ENCODE peak calls at places on chromosomes 13 and 19, in five cellular contexts. B is uterus, P is astrocyte of the spinal cord, Z is G401, T is hippocampal formation. X is an unnamed sample.

GRCh38 chr19:19399733-19400438 is 5.6 kb upstream of the GATAD2A start:
- DNase-seq in B (no peak), P (no peak), Z (peak; percentile 35), T (no peak), X (no peak)

GRCh38 chr19:42125536-42125935 is 6.7 kb downstream of the POU2F2 start:
- DNase-seq in B (no peak), P (no peak), Z (no peak), T (no peak), X (no peak)

GRCh38 chr19:19261350-19262189 is 11.5 kb downstream of the TM6SF2 start:
- DNase-seq in B (no peak), P (no peak), Z (peak; percentile 44), T (no peak), X (no peak)

GRCh38 chr19:10271543-10272086 is 695 bp downstream of the ICAM1 start:
- DNase-seq in B (no peak), P (no peak), Z (no peak), T (no peak), X (no peak)

GRCh38 chr13:32940601-32941000 is 75.6 kb upstream of the KL start:
- DNase-seq in B (no peak), P (peak; percentile 70), Z (peak; percentile 6), T (peak; percentile 6), X (no peak)

GRCh38 chr19:56840452-56841193 is at the start of the genes PEG3 and ZIM2:
- DNase-seq in B (peak; percentile 88), P (no peak), Z (peak; percentile 93), T (peak; percentile 67), X (no peak)

GRCh38 chr19:6073858-6074708 is 36.2 kb downstream of the RFX2 start:
- DNase-seq in B (no peak), P (no peak), Z (no peak), T (no peak), X (no peak)

GRCh38 chr13:93690139-93690538 is 463.5 kb downstream of the GPC6 start:
- DNase-seq in B (no peak), P (peak; percentile 39), Z (no peak), T (no peak), X (no peak)

GRCh38 chr13:90272356-90272755 is 1075.1 kb upstream of the MIR17HG start:
- DNase-seq in B (no peak), P (peak; percentile 75), Z (no peak), T (no peak), X (no peak)

GRCh38 chr13:79681069-79681468 is 200.1 kb downstream of the NDFIP2 start:
- DNase-seq in B (no peak), P (no peak), Z (no peak), T (no peak), X (no peak)

GRCh38 chr19:14114854-14115253 is 2.7 kb downstream of the PRKACA start:
- DNase-seq in B (no peak), P (no peak), Z (no peak), T (no peak), X (peak; percentile 76)

GRCh38 chr19:48635966-48636858 is 967 bp downstream of the DBP start:
- DNase-seq in B (peak; percentile 66), P (no peak), Z (peak; percentile 51), T (no peak), X (peak; percentile 64)

GRCh38 chr13:109625156-109625555 is 161.2 kb downstream of the IRS2 start:
- DNase-seq in B (no peak), P (no peak), Z (no peak), T (no peak), X (no peak)

GRCh38 chr13:51361111-51361510 is 21.6 kb downstream of the SERPINE3 start:
- DNase-seq in B (no peak), P (peak; percentile 19), Z (no peak), T (no peak), X (no peak)

GRCh38 chr19:56504581-56504980 is 3.1 kb upstream of the ZNF471 start:
- DNase-seq in B (no peak), P (peak; percentile 17), Z (no peak), T (no peak), X (no peak)

GRCh38 chr19:18594096-18594823 is 5.7 kb downstream of the REX1BD start:
- DNase-seq in B (peak; percentile 71), P (peak; percentile 73), Z (peak; percentile 62), T (peak; percentile 24), X (peak; percentile 91)

GRCh38 chr13:113148940-113149503 is 9.4 kb upstream of the PROZ start:
- DNase-seq in B (no peak), P (no peak), Z (no peak), T (no peak), X (peak; percentile 39)

GRCh38 chr19:38932425-38933179 is 1.9 kb downstream of the MRPS12 start:
- DNase-seq in B (no peak), P (peak; percentile 32), Z (peak; percentile 19), T (no peak), X (no peak)

GRCh38 chr19:50258918-50259372 is 55.5 kb downstream of the MYH14 start:
- DNase-seq in B (no peak), P (no peak), Z (no peak), T (no peak), X (peak; percentile 77)

GRCh38 chr19:2339644-2340310 is 11.3 kb downstream of the SPPL2B start:
- DNase-seq in B (no peak), P (no peak), Z (no peak), T (no peak), X (no peak)

GRCh38 chr19:47582320-47582909 is 9.5 kb upstream of the ZNF541 start:
- DNase-seq in B (no peak), P (peak; percentile 22), Z (no peak), T (no peak), X (no peak)

GRCh38 chr19:6610934-6611370 is 20.0 kb upstream of the CD70 start:
- DNase-seq in B (no peak), P (peak; percentile 92), Z (no peak), T (no peak), X (no peak)

GRCh38 chr19:40689339-40690049 is 957 bp downstream of the NUMBL start:
- DNase-seq in B (no peak), P (no peak), Z (peak; percentile 23), T (no peak), X (no peak)

GRCh38 chr13:96025283-96025682 is 27.9 kb downstream of the UGGT2 start:
- DNase-seq in B (no peak), P (no peak), Z (no peak), T (no peak), X (no peak)

GRCh38 chr13:51148952-51149573 is 38.0 kb upstream of the C13orf42 start:
- DNase-seq in B (peak; percentile 28), P (peak; percentile 72), Z (peak; percentile 84), T (peak; percentile 34), X (no peak)

GRCh38 chr13:32165791-32166190 is 134.2 kb downstream of the FRY start:
- DNase-seq in B (no peak), P (no peak), Z (no peak), T (peak; percentile 47), X (no peak)

GRCh38 chr19:2327773-2328400 is 499 bp downstream of the LSM7 start:
- DNase-seq in B (no peak), P (peak; percentile 90), Z (peak; percentile 56), T (no peak), X (peak; percentile 72)

GRCh38 chr13:19634129-19634740 is 776 bp downstream of the MPHOSPH8 start:
- DNase-seq in B (peak; percentile 38), P (peak; percentile 51), Z (peak; percentile 61), T (no peak), X (no peak)

GRCh38 chr13:43657485-43657884 is 129.3 kb downstream of the ENOX1 start:
- DNase-seq in B (no peak), P (no peak), Z (no peak), T (no peak), X (no peak)

GRCh38 chr13:20832861-20833260 is 59.1 kb upstream of the EEF1AKMT1 start:
- DNase-seq in B (no peak), P (no peak), Z (no peak), T (no peak), X (no peak)

GRCh38 chr19:7953060-7953459 is 9.6 kb upstream of the TIMM44 start:
- DNase-seq in B (no peak), P (no peak), Z (peak; percentile 84), T (no peak), X (no peak)

GRCh38 chr13:102399791-102400618 is 1.8 kb downstream of the FGF14 start:
- DNase-seq in B (no peak), P (no peak), Z (peak; percentile 82), T (no peak), X (peak; percentile 60)

GRCh38 chr13:67278230-67278629 is 48.1 kb upstream of the PCDH9 start:
- DNase-seq in B (no peak), P (peak; percentile 97), Z (no peak), T (no peak), X (no peak)

GRCh38 chr19:30046522-30046921 is 104.5 kb downstream of the URI1 start:
- DNase-seq in B (no peak), P (peak; percentile 72), Z (peak; percentile 75), T (peak; percentile 27), X (no peak)

GRCh38 chr19:16676101-16676798 is 15.3 kb downstream of the TMEM38A start:
- DNase-seq in B (no peak), P (no peak), Z (no peak), T (no peak), X (no peak)

GRCh38 chr13:99991013-99991805 is 9.6 kb downstream of the ZIC2 start:
- DNase-seq in B (no peak), P (peak; percentile 56), Z (peak; percentile 51), T (no peak), X (peak; percentile 53)

GRCh38 chr13:39266426-39266825 is 228.2 kb downstream of the NHLRC3 start:
- DNase-seq in B (no peak), P (no peak), Z (no peak), T (no peak), X (no peak)

GRCh38 chr13:49693191-49693733 is 2.0 kb upstream of the EBPL start:
- DNase-seq in B (no peak), P (no peak), Z (no peak), T (no peak), X (no peak)

GRCh38 chr13:98315466-98315865 is 138.4 kb upstream of the RNF113B start:
- DNase-seq in B (no peak), P (peak; percentile 48), Z (no peak), T (no peak), X (no peak)

X was measured in activated CD8-positive, alpha-beta memory T cell treated with anti-CD3 and anti-CD28 coated beads, Interleukin-2, amount 50 U/mL, for 48 hours.